ENCODE peak calls at places on chromosome 12, in nine cellular contexts. T is pancreas; E is NT2/D1; Z is adipocyte; D is naive thymus-derived CD4-positive, alpha-beta T cell; V is ovary; M is iPS DF 6.9; G is stomach; R is K562. H is an unnamed sample.
A peak's percentile ranks its signal among the peaks of the same experiment; 100 is the strongest.

GRCh38 chr12:58487280-58488141 is 432.8 kb downstream of the LRIG3 start:
- DNase-seq in T (no peak), E (no peak), Z (peak; percentile 56), D (no peak), V (no peak), M (no peak), G (no peak), R (no peak), H (no peak)

GRCh38 chr12:58310368-58310767 is 369.0 kb downstream of the ATP23 start:
- DNase-seq in T (no peak), E (no peak), Z (peak; percentile 70), D (no peak), V (no peak), M (no peak), G (no peak), R (no peak), H (no peak)

GRCh38 chr12:30794591-30795409 is 40.0 kb upstream of the CAPRIN2 start:
- DNase-seq in T (no peak), E (peak; percentile 99), Z (peak; percentile 56), D (no peak), V (no peak), M (no peak), G (no peak), R (peak; percentile 39), H (no peak)

GRCh38 chr12:116714175-116714574 is 23.7 kb downstream of the SPRING1 start:
- DNase-seq in T (no peak), E (no peak), Z (no peak), D (no peak), V (no peak), M (no peak), G (no peak), R (no peak), H (no peak)

GRCh38 chr12:116455540-116456306 is 103.5 kb upstream of the MAP1LC3B2 start:
- DNase-seq in T (no peak), E (no peak), Z (peak; percentile 92), D (no peak), V (peak; percentile 93), M (no peak), G (peak; percentile 48), R (peak; percentile 74), H (no peak)

GRCh38 chr12:52027085-52027843 is 20.5 kb downstream of the TAMALIN start:
- DNase-seq in T (no peak), E (no peak), Z (no peak), D (no peak), V (no peak), M (no peak), G (no peak), R (no peak), H (no peak)

GRCh38 chr12:6604254-6605029 is 2.7 kb downstream of the CHD4 start:
- DNase-seq in T (no peak), E (no peak), Z (peak; percentile 58), D (no peak), V (no peak), M (no peak), G (no peak), R (peak; percentile 14), H (no peak)

GRCh38 chr12:80781313-80781712 is 64.6 kb downstream of the MYF5 start:
- DNase-seq in T (no peak), E (no peak), Z (no peak), D (no peak), V (no peak), M (no peak), G (no peak), R (no peak), H (no peak)

GRCh38 chr12:126389215-126389841 is 1324.1 kb downstream of the AACS start:
- DNase-seq in T (no peak), E (no peak), Z (no peak), D (no peak), V (no peak), M (no peak), G (no peak), R (no peak), H (no peak)

GRCh38 chr12:126385785-126386184 is 1320.5 kb downstream of the AACS start:
- DNase-seq in T (no peak), E (no peak), Z (no peak), D (no peak), V (no peak), M (no peak), G (no peak), R (no peak), H (no peak)

GRCh38 chr12:126389961-126390360 is 1324.7 kb downstream of the AACS start:
- DNase-seq in T (no peak), E (no peak), Z (no peak), D (no peak), V (no peak), M (no peak), G (no peak), R (no peak), H (no peak)

GRCh38 chr12:126390969-126391566 is 1325.8 kb downstream of the AACS start:
- DNase-seq in T (no peak), E (no peak), Z (no peak), D (no peak), V (no peak), M (no peak), G (no peak), R (no peak), H (no peak)
- H3K9me3 ChIP-seq in T (no peaks in the 10 kb centered on the region), E (no peaks in the 10 kb centered on the region), Z (no peaks in the 10 kb centered on the region), D (no peaks in the 10 kb centered on the region), V (no peaks in the 10 kb centered on the region), M (no peaks in the 10 kb centered on the region), G (no peaks in the 10 kb centered on the region), R (no peaks in the 10 kb centered on the region), H (no peaks in the 10 kb centered on the region)

DNA sequence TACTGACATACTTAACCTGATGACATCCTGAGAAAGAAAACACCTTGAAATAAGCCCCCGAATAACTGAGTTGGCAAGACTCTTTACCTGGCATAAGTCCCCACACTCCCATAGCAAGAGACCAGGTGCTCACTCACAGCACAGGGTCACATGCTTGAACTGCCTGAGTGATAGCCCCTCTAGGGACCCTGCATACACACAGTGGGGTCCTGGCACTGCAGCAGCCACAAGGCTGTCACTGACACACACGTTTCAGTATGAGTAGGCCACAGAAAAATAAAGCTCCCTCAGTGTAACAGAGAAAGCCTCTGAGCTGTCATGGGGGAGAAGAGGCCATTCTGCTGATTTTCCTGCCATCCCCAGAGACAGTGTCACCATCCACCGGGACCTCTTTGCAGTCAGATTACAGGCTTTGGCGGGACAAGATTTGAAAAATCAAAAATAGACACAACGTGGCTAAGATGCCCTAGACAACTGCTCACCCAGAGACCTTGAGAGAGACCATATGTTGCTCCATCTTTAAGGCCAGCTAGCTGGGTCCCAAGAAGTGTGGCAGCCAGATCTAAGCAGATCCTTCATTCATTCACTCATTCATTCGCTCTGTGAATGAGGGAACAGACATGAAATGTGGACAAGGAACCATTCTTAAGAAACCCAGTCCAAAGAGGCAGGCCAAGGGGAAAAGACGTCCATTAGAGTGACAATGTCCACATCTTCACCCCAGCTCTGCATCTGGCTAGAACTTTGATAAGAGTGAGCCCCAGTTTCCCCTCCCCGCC is 1.6 kb downstream of the SCARB1 start:
- DNase-seq in T (no peak), E (no peak), Z (no peak), D (no peak), V (no peak), M (no peak), G (no peak), R (no peak), H (no peak)
- H3K4me3 ChIP-seq in T (no peak overlapping the region), E (peak overlapping the region; percentile 88), Z (peak overlapping the region; percentile 87), D (no peak overlapping the region), V (no peak overlapping the region), M (no peak overlapping the region), G (no peak overlapping the region), R (peak overlapping the region; percentile 80), H (peak overlapping the region; percentile 61)

GRCh38 chr12:133236144-133236543 is 467 bp upstream of the ANHX start:
- DNase-seq in T (no peak), E (no peak), Z (no peak), D (no peak), V (no peak), M (no peak), G (no peak), R (no peak), H (no peak)
- H3K9me3 ChIP-seq in T (no peaks in the 10 kb centered on the region), E (peaks cover 9% of the 10 kb centered on the region), Z (peaks cover 5% of the 10 kb centered on the region), D (no peaks in the 10 kb centered on the region), V (no peaks in the 10 kb centered on the region), M (peaks cover 26% of the 10 kb centered on the region), G (peaks cover 95% of the 10 kb centered on the region), R (no peaks in the 10 kb centered on the region), H (peaks cover 49% of the 10 kb centered on the region)

GRCh38 chr12:3492868-3493224 is 1.8 kb downstream of the PRMT8 start:
- DNase-seq in T (no peak), E (no peak), Z (no peak), D (no peak), V (no peak), M (no peak), G (no peak), R (no peak), H (peak; percentile 15)
- H3K4me3 ChIP-seq in T (peak overlapping the region; percentile 36), E (peak overlapping the region; percentile 49), Z (no peak overlapping the region), D (no peak overlapping the region), V (no peak overlapping the region), M (peak overlapping the region; percentile 10), G (no peak overlapping the region), R (no peak overlapping the region), H (peak overlapping the region; percentile 46)

DNA sequence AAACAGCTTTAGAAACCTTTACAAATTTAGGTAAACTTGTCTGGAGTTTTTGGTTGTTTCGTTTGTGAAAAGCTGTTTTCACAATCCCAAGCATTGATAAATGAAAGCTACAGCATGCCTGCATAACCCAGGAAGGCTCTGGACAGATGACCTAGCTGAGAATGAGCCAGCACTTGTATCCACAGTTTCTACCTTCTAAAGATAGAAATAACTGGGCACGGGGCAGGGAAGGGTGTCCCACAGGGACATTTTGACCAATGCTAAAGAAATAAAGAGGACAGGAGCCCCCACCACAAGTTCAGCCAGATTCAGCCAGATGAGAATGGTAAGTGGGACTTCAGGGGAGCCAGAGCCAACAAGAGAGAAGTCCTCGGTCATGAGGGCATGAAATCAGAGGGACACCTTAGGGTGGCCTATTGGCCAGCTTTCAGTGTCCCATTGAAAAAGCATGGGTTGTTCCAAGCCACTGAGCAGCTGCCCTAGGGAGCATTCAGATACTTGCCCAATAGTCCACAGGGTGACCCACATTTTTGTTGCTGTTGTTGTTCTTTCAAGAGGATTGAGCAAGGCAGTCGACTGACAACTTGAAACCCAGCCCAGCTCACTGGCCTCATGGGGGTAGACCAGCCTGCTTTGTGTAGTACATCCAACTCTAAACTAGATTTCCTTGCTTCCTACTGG is 140.3 kb upstream of the NUDT4 start:
- DNase-seq in T (no peak), E (no peak), Z (peak; percentile 73), D (no peak), V (peak; percentile 23), M (no peak), G (no peak), R (no peak), H (no peak)
- H3K9me3 ChIP-seq in T (no peaks in the 10 kb centered on the region), E (peaks cover 31% of the 10 kb centered on the region), Z (peaks cover 6% of the 10 kb centered on the region), D (no peaks in the 10 kb centered on the region), V (no peaks in the 10 kb centered on the region), M (no peaks in the 10 kb centered on the region), G (peaks cover 19% of the 10 kb centered on the region), R (peaks cover 5% of the 10 kb centered on the region), H (peaks cover 8% of the 10 kb centered on the region)

DNA sequence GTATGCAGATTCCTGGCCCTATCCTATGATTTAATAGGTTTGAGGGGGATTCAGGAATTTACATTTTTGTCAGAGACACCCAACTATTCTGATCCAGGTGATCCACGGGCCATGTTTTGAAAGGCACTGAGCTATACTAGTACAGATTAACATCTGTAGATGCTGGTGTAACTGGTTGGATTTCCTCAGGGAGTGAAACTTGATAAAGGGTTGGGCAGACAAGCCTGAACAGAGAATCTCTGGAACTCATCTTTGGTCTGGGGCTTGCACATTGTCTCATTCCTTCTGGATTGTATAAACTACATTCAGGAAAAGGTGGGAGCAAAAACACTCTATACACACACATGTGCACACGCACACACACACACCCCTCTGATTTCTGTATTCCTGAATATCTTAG is 104.7 kb downstream of the SLC38A1 start:
- DNase-seq in T (no peak), E (no peak), Z (peak; percentile 27), D (no peak), V (no peak), M (no peak), G (no peak), R (no peak), H (no peak)
- H3K4me3 ChIP-seq in T (no peak overlapping the region), E (no peak overlapping the region), Z (no peak overlapping the region), D (no peak overlapping the region), V (no peak overlapping the region), M (no peak overlapping the region), G (no peak overlapping the region), R (no peak overlapping the region), H (no peak overlapping the region)